ENCODE peak calls at places on chromosomes 12 and 14, in five cellular contexts. G is GM23248, U is K562, O is uterus, J is endothelial cell of umbilical vein. E is an unnamed sample.
A peak's percentile ranks its signal among the peaks of the same experiment; 100 is the strongest.

GRCh38 chr12:62205348-62205747 is 54.9 kb upstream of the USP15 start:
- DNase-seq in U (no peak), O (no peak), G (no peak), J (no peak), E (no peak)

GRCh38 chr12:25072901-25073645 is 121.9 kb downstream of the DNAI7 start:
- DNase-seq in U (no peak), J (no peak), O (no peak), G (no peak), E (no peak)

GRCh38 chr12:121750507-121750955 is 38.0 kb downstream of the TMEM120B start:
- DNase-seq in G (no peak), U (no peak), J (no peak), O (no peak), E (peak; percentile 54)

GRCh38 chr12:54287316-54288157 is 7.0 kb downstream of the HNRNPA1 start:
- DNase-seq in G (peak; percentile 7), U (no peak), J (no peak), O (no peak), E (no peak)

GRCh38 chr12:2682301-2683282 is 112.2 kb upstream of the FKBP4 start:
- DNase-seq in U (no peak), G (peak; percentile 64), O (peak; percentile 29), J (peak; percentile 30), E (peak; percentile 58)

GRCh38 chr12:92769124-92769901 is 66.5 kb downstream of the PLEKHG7 start:
- DNase-seq in O (no peak), J (peak; percentile 91), G (no peak), U (no peak), E (no peak)

GRCh38 chr14:65226824-65227604 is 124.7 kb upstream of the MAX start:
- DNase-seq in G (peak; percentile 79), O (no peak), U (no peak), J (no peak), E (no peak)

GRCh38 chr12:132285991-132286681 is 43.3 kb downstream of the GALNT9 start:
- DNase-seq in J (peak; percentile 68), O (peak; percentile 37), G (peak; percentile 73), U (no peak), E (no peak)

GRCh38 chr12:57592551-57593165 is 1.7 kb downstream of the PIP4K2C start:
- DNase-seq in G (peak; percentile 36), J (no peak), U (no peak), O (no peak), E (no peak)

GRCh38 chr12:53327435-53328042 is 6.1 kb upstream of the AAAS start:
- DNase-seq in G (peak; percentile 42), O (no peak), U (peak; percentile 42), J (peak; percentile 21), E (no peak)

GRCh38 chr12:59041241-59042121 is 121.2 kb upstream of the LRIG3 start:
- DNase-seq in U (no peak), J (peak; percentile 89), O (no peak), G (peak; percentile 96), E (no peak)

GRCh38 chr12:64457036-64457435 is 5.1 kb downstream of the TBK1 start:
- DNase-seq in G (peak; percentile 10), O (no peak), U (peak; percentile 46), J (peak; percentile 87), E (no peak)

GRCh38 chr12:17333287-17333686 is 727.3 kb upstream of the LMO3 start:
- DNase-seq in O (no peak), U (no peak), G (no peak), J (no peak), E (no peak)

GRCh38 chr12:31298510-31298904 is 27.4 kb downstream of the SINHCAF start:
- DNase-seq in U (no peak), O (no peak), J (no peak), G (no peak), E (no peak)

GRCh38 chr12:88518863-88519403 is 61.3 kb downstream of the KITLG start:
- DNase-seq in G (no peak), O (no peak), J (no peak), U (no peak), E (no peak)

GRCh38 chr14:34766611-34767010 is 52.2 kb upstream of the CFL2 start:
- DNase-seq in J (no peak), G (peak; percentile 49), U (no peak), O (no peak), E (no peak)

GRCh38 chr12:127941332-127941731 is 325.6 kb upstream of the TMEM132C start:
- DNase-seq in J (no peak), U (no peak), O (no peak), G (no peak), E (no peak)

GRCh38 chr12:124921200-124922008 is 7.0 kb upstream of the UBC start:
- DNase-seq in G (peak; percentile 63), U (peak; percentile 27), J (peak; percentile 72), O (peak; percentile 57), E (peak; percentile 84)

GRCh38 chr14:104337381-104337780 is 199.0 kb downstream of the KIF26A start:
- DNase-seq in U (no peak), O (no peak), G (no peak), J (no peak), E (no peak)

GRCh38 chr14:103552011-103552797 is 10.3 kb downstream of the BAG5 start:
- DNase-seq in J (no peak), G (peak; percentile 86), O (peak; percentile 66), U (no peak), E (no peak)

GRCh38 chr12:1306096-1306495 is 288.3 kb downstream of the FBXL14 start:
- DNase-seq in O (no peak), U (no peak), J (no peak), G (no peak), E (no peak)

GRCh38 chr12:67910360-67911292 is 78.6 kb upstream of the IFNG-AS1 start:
- DNase-seq in G (peak; percentile 95), J (no peak), O (no peak), U (no peak), E (no peak)

GRCh38 chr14:65462411-65462810 is 49.9 kb downstream of the FUT8 start:
- DNase-seq in U (no peak), G (peak; percentile 50), J (no peak), O (no peak), E (no peak)

GRCh38 chr12:28308891-28309290 is 118.6 kb downstream of the CCDC91 start:
- DNase-seq in J (no peak), G (no peak), O (no peak), U (no peak), E (no peak)

GRCh38 chr14:104665092-104665662 is 24.2 kb upstream of the INF2 start:
- DNase-seq in G (peak; percentile 16), U (no peak), J (no peak), O (no peak), E (no peak)

GRCh38 chr14:91387135-91387849 is 30.3 kb downstream of the CCDC88C start:
- DNase-seq in G (no peak), U (no peak), J (no peak), O (no peak), E (no peak)
- H3K4me1 ChIP-seq in G (no peaks in the 10 kb centered on the region), U (peaks cover 9% of the 10 kb centered on the region), J (no peaks in the 10 kb centered on the region), O (no peaks in the 10 kb centered on the region), E (peaks cover 99% of the 10 kb centered on the region)

GRCh38 chr12:89765959-89766824 is 57.6 kb upstream of the ATP2B1 start:
- DNase-seq in G (no peak), O (no peak), J (no peak), U (no peak), E (no peak)
- H3K4me3 ChIP-seq in G (no peak overlapping the region), O (no peak overlapping the region), J (no peak overlapping the region), U (no peak overlapping the region), E (no peak overlapping the region)

GRCh38 chr12:46388427-46388992 is 15.9 kb upstream of the SLC38A2 start:
- DNase-seq in G (peak; percentile 68), O (no peak), J (peak; percentile 20), U (no peak), E (no peak)
- H3K4me1 ChIP-seq in G (peaks cover 85% of the 10 kb centered on the region), O (peaks cover 20% of the 10 kb centered on the region), J (peaks cover 65% of the 10 kb centered on the region), U (peaks cover 41% of the 10 kb centered on the region), E (peaks cover 21% of the 10 kb centered on the region)

DNA sequence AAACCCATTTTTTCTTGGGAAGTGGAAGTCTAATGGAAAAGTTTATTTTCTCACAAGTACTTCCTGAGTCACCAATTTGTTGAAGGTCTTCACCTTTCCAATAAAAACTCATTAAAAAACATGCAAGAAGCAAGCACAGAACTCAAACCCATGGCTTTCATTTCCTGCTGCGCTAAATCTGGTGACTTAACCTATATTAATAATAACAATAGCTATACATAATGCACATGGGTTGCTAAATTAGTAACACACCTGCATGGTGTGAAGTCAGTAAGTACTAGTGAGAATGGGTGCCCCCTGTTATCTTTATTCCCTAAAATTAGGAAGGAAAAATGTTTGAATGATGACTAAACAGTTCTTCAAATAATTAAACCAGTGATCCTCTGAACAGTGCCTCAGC is 52.3 kb downstream of the PPP2R5C start:
- DNase-seq in G (peak; percentile 13), O (no peak), J (no peak), U (no peak), E (no peak)
- H3K4me3 ChIP-seq in G (no peak overlapping the region), O (no peak overlapping the region), J (no peak overlapping the region), U (no peak overlapping the region), E (peak overlapping the region; percentile 64)

DNA sequence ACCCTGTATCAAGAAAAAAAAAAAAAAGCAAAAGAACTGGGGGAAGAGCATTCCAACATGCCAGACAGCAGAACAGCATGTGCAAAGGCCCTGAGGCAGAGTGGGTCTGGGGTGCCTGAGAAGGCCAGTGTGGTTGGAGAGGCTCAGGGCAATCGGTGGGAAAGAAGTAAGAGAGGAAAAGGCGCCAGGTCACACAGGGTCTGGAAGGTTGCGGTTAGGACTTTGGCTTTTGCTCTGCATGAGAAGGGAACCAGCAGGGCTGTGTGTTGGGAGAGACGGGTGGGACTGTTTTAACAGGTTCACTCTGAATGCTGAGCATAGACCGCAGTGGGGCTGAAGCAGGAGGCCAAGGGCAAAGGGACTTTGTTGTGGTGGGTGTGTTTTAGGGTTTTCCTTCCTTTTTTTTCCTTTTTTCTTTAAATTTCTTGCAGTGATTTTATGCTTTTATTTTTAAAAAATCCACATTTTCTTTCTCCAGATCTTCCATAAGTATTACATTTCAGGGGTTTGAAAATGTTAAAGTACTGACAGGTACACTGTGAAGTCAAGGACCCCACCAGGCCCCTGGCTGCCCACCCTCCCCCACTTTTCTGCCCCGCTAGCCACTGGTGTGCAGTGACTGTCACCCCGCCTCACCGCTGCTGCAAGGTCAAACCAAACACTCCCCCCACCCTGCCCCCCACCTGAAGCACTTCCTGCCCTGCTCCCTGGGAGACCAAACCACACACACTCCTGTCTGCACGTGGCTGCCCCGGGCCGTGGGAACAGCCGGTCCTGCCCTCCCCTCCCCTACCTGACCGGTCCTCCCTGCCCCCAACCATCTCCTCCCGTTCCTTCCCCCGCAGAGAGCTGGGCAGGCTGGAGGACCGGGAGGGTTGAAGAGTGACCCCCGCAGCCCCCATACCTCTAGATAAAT is 30.0 kb downstream of the DTX1 start:
- DNase-seq in U (no peak), O (no peak), G (no peak), J (no peak), E (peak; percentile 33)
- H3K4me1 ChIP-seq in U (no peaks in the 10 kb centered on the region), O (no peaks in the 10 kb centered on the region), G (no peaks in the 10 kb centered on the region), J (no peaks in the 10 kb centered on the region), E (peaks cover 75% of the 10 kb centered on the region)

GRCh38 chr12:103773109-103773905 is 67.7 kb downstream of the NT5DC3 start:
- DNase-seq in G (no peak), O (no peak), J (no peak), U (no peak), E (no peak)
- H3K4me3 ChIP-seq in G (no peak overlapping the region), O (no peak overlapping the region), J (no peak overlapping the region), U (no peak overlapping the region), E (no peak overlapping the region)

GRCh38 chr14:59339526-59339925 is 125.7 kb downstream of the GPR135 start:
- DNase-seq in J (no peak), G (no peak), O (no peak), U (no peak), E (no peak)
- H3K4me1 ChIP-seq in J (peaks cover 45% of the 10 kb centered on the region), G (peaks cover 28% of the 10 kb centered on the region), O (peaks cover 4% of the 10 kb centered on the region), U (no peaks in the 10 kb centered on the region), E (no peaks in the 10 kb centered on the region)

E was measured in CD8-positive, alpha-beta memory T cell.